ENCODE peak calls at places on chromosomes 4 and X, in seven cellular contexts. One of them, this sample, is unnamed.

GRCh38 chr4:37648084-37648817 is 37.9 kb downstream of the RELL1 start:
- DNase-seq in IMR-90: peak; percentile 96
- DNase-seq in mesenchymal stem cell: peak; percentile 97
- DNase-seq in neuronal stem cell: no peak
- DNase-seq in H9: peak; percentile 60
- DNase-seq in mesendoderm: peak; percentile 93
- DNase-seq in trophoblast cell: peak; percentile 44
- DNase-seq in this sample: no peak

GRCh38 chrX:120365320-120365719 is 3.4 kb downstream of the ATP1B4 start:
- DNase-seq in IMR-90: no peak
- DNase-seq in mesenchymal stem cell: peak; percentile 1
- DNase-seq in neuronal stem cell: peak; percentile 33
- DNase-seq in H9: peak; percentile 48
- DNase-seq in mesendoderm: peak; percentile 29
- DNase-seq in trophoblast cell: peak; percentile 4
- DNase-seq in this sample: no peak

GRCh38 chr4:139564502-139564901 is 8.5 kb upstream of the SETD7 start:
- DNase-seq in IMR-90: no peak
- DNase-seq in mesenchymal stem cell: no peak
- DNase-seq in neuronal stem cell: no peak
- DNase-seq in H9: no peak
- DNase-seq in mesendoderm: peak; percentile 57
- DNase-seq in trophoblast cell: no peak
- DNase-seq in this sample: no peak

GRCh38 chr4:70583952-70584834 is 7.9 kb upstream of the AMBN start:
- DNase-seq in IMR-90: no peak
- DNase-seq in mesenchymal stem cell: no peak
- DNase-seq in neuronal stem cell: no peak
- DNase-seq in H9: no peak
- DNase-seq in mesendoderm: no peak
- DNase-seq in trophoblast cell: no peak
- DNase-seq in this sample: no peak

GRCh38 chr4:35934370-35934981 is 309.8 kb downstream of the ARAP2 start:
- DNase-seq in IMR-90: peak; percentile 1
- DNase-seq in mesenchymal stem cell: peak; percentile 52
- DNase-seq in neuronal stem cell: peak; percentile 39
- DNase-seq in H9: no peak
- DNase-seq in mesendoderm: peak; percentile 60
- DNase-seq in trophoblast cell: no peak
- DNase-seq in this sample: no peak

GRCh38 chrX:72050011-72050410 is 81.7 kb downstream of the RTL5 start:
- DNase-seq in IMR-90: no peak
- DNase-seq in mesenchymal stem cell: no peak
- DNase-seq in neuronal stem cell: no peak
- DNase-seq in H9: no peak
- DNase-seq in mesendoderm: no peak
- DNase-seq in trophoblast cell: no peak
- DNase-seq in this sample: no peak

GRCh38 chr4:67126115-67126514 is 419.2 kb downstream of the CENPC start:
- DNase-seq in IMR-90: no peak
- DNase-seq in mesenchymal stem cell: no peak
- DNase-seq in neuronal stem cell: no peak
- DNase-seq in H9: no peak
- DNase-seq in mesendoderm: no peak
- DNase-seq in trophoblast cell: no peak
- DNase-seq in this sample: no peak

GRCh38 chrX:40098264-40099045 is 697 bp upstream of the BCOR start:
- DNase-seq in IMR-90: no peak
- DNase-seq in mesenchymal stem cell: peak; percentile 78
- DNase-seq in neuronal stem cell: no peak
- DNase-seq in H9: peak; percentile 80
- DNase-seq in mesendoderm: peak; percentile 86
- DNase-seq in trophoblast cell: peak; percentile 37
- DNase-seq in this sample: no peak

GRCh38 chr4:151048913-151049312 is 33.8 kb upstream of the LRBA start:
- DNase-seq in IMR-90: no peak
- DNase-seq in mesenchymal stem cell: no peak
- DNase-seq in neuronal stem cell: no peak
- DNase-seq in H9: no peak
- DNase-seq in mesendoderm: peak; percentile 45
- DNase-seq in trophoblast cell: no peak
- DNase-seq in this sample: no peak

GRCh38 chr4:129336457-129336856 is 240.5 kb downstream of the C4orf33 start:
- DNase-seq in IMR-90: no peak
- DNase-seq in mesenchymal stem cell: no peak
- DNase-seq in neuronal stem cell: no peak
- DNase-seq in H9: no peak
- DNase-seq in mesendoderm: no peak
- DNase-seq in trophoblast cell: no peak
- DNase-seq in this sample: no peak

GRCh38 chr4:94454405-94454804 is 2.7 kb downstream of the PDLIM5 start:
- DNase-seq in IMR-90: peak; percentile 15
- DNase-seq in mesenchymal stem cell: peak; percentile 45
- DNase-seq in neuronal stem cell: no peak
- DNase-seq in H9: no peak
- DNase-seq in mesendoderm: no peak
- DNase-seq in trophoblast cell: no peak
- DNase-seq in this sample: no peak

DNA sequence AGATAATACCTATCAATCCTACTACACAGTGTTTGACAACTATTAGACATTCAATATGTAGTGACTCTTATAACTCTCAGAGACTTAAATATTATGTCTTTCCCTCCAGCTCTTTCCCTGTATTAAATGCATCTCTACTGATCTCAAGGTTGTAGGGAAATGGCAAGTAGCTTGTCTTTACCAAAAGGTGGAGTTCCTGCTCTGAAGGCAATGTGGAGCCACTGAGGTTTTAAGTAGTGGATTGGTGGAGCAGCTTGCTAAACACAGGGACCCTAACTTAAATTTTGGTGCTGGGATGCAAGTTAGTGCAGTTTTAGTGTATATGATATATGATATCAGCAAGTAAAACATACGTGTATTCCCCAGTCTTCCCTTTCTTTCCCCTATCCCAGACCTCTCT is 13.1 kb downstream of the FNIP2 start:
- DNase-seq in IMR-90: no peak
- DNase-seq in mesenchymal stem cell: no peak
- DNase-seq in neuronal stem cell: no peak
- DNase-seq in H9: no peak
- DNase-seq in mesendoderm: peak; percentile 56
- DNase-seq in trophoblast cell: no peak
- DNase-seq in this sample: no peak
- H2AK5ac ChIP-seq in IMR-90: peak overlapping the region; percentile 10
- H2AK5ac ChIP-seq in mesenchymal stem cell: no peak overlapping the region
- H2AK5ac ChIP-seq in neuronal stem cell: no peak overlapping the region
- H2AK5ac ChIP-seq in H9: no peak overlapping the region
- H2AK5ac ChIP-seq in mesendoderm: no peak overlapping the region
- H2AK5ac ChIP-seq in trophoblast cell: no peak overlapping the region
- H2AK5ac ChIP-seq in this sample: no peak overlapping the region

DNA sequence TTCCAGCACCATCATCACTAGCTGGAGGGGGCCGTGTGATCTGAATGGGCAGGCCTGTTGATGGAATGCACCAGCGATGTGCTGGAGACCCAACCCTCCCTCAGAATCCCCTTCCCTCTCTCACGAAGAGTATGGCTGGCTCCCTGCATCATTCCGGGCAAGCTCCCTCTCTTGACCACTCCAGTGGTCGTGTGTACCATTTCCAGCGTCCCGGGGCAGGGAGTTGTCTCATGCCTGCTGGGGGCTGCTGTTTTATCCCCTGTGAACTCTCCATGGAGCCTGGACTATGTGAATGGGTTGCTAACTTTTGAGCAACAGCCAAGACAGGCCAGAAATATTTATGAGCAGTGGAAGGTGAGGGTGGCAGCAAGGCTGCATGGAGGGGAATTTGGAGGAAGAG is 8.1 kb downstream of the CSAG1 start:
- DNase-seq in IMR-90: no peak
- DNase-seq in mesenchymal stem cell: no peak
- DNase-seq in neuronal stem cell: no peak
- DNase-seq in H9: no peak
- DNase-seq in mesendoderm: no peak
- DNase-seq in trophoblast cell: no peak
- DNase-seq in this sample: no peak
- H2AK5ac ChIP-seq in IMR-90: no peak overlapping the region
- H2AK5ac ChIP-seq in mesenchymal stem cell: no peak overlapping the region
- H2AK5ac ChIP-seq in neuronal stem cell: no peak overlapping the region
- H2AK5ac ChIP-seq in H9: no peak overlapping the region
- H2AK5ac ChIP-seq in mesendoderm: no peak overlapping the region
- H2AK5ac ChIP-seq in trophoblast cell: no peak overlapping the region
- H2AK5ac ChIP-seq in this sample: no peak overlapping the region

GRCh38 chr4:137922721-137923120 is 319.4 kb downstream of the SLC7A11 start:
- DNase-seq in IMR-90: no peak
- DNase-seq in mesenchymal stem cell: no peak
- DNase-seq in neuronal stem cell: no peak
- DNase-seq in H9: no peak
- DNase-seq in mesendoderm: no peak
- DNase-seq in trophoblast cell: no peak
- DNase-seq in this sample: no peak
- H2AK5ac ChIP-seq in IMR-90: no peak overlapping the region
- H2AK5ac ChIP-seq in mesenchymal stem cell: no peak overlapping the region
- H2AK5ac ChIP-seq in neuronal stem cell: no peak overlapping the region
- H2AK5ac ChIP-seq in H9: no peak overlapping the region
- H2AK5ac ChIP-seq in mesendoderm: no peak overlapping the region
- H2AK5ac ChIP-seq in trophoblast cell: no peak overlapping the region
- H2AK5ac ChIP-seq in this sample: no peak overlapping the region

GRCh38 chr4:7058792-7059191 is 9.1 kb downstream of the GRPEL1 start:
- DNase-seq in IMR-90: no peak
- DNase-seq in mesenchymal stem cell: no peak
- DNase-seq in neuronal stem cell: no peak
- DNase-seq in H9: no peak
- DNase-seq in mesendoderm: no peak
- DNase-seq in trophoblast cell: no peak
- DNase-seq in this sample: no peak
- H2AK5ac ChIP-seq in IMR-90: no peak overlapping the region
- H2AK5ac ChIP-seq in mesenchymal stem cell: no peak overlapping the region
- H2AK5ac ChIP-seq in neuronal stem cell: no peak overlapping the region
- H2AK5ac ChIP-seq in H9: no peak overlapping the region
- H2AK5ac ChIP-seq in mesendoderm: no peak overlapping the region
- H2AK5ac ChIP-seq in trophoblast cell: no peak overlapping the region
- H2AK5ac ChIP-seq in this sample: no peak overlapping the region

This sample was measured in H1.